ENCODE peak calls at places on chromosomes 12 and 14, in four cellular contexts. R is ovary, S is RWPE1, D is IMR-90. C is an unnamed sample.

GRCh38 chr12:64781374-64782029 is 22.3 kb upstream of the GNS start:
- DNase-seq in R (no peak), S (peak), D (no peak), C (no peak)

GRCh38 chr12:123949118-123949774 is 23.4 kb downstream of the CCDC92 start:
- DNase-seq in R (no peak), S (no peak), D (no peak), C (no peak)

GRCh38 chr12:26767865-26768264 is 65.1 kb downstream of the ITPR2 start:
- DNase-seq in R (no peak), S (no peak), D (no peak), C (no peak)

GRCh38 chr14:92646952-92647461 is 101.4 kb downstream of the LGMN start:
- DNase-seq in R (peak), S (no peak), D (peak), C (no peak)

GRCh38 chr14:24332094-24332983 is 2.5 kb downstream of the ADCY4 start:
- DNase-seq in R (peak), S (peak), D (peak), C (no peak)

GRCh38 chr14:66601932-66602578 is 94.1 kb downstream of the GPHN start:
- DNase-seq in R (no peak), S (no peak), D (no peak), C (no peak)

GRCh38 chr12:48361664-48362339 is 11.1 kb upstream of the ZNF641 start:
- DNase-seq in R (no peak), S (no peak), D (no peak), C (no peak)

GRCh38 chr14:70885343-70886014 is 21.8 kb upstream of the PCNX1 start:
- DNase-seq in R (no peak), S (no peak), D (no peak), C (no peak)

GRCh38 chr14:100294963-100295330 is 11.3 kb downstream of the SLC25A29 start:
- DNase-seq in R (no peak), S (no peak), D (no peak), C (no peak)

GRCh38 chr12:67925551-67925950 is 63.7 kb upstream of the IFNG-AS1 start:
- DNase-seq in R (no peak), S (no peak), D (no peak), C (no peak)

GRCh38 chr12:75945581-75945980 is 86.0 kb downstream of the PHLDA1 start:
- DNase-seq in R (no peak), S (no peak), D (no peak), C (no peak)

GRCh38 chr12:19515179-19515578 is 75.9 kb downstream of the AEBP2 start:
- DNase-seq in R (no peak), S (no peak), D (no peak), C (no peak)

GRCh38 chr14:75445958-75446357 is 18.1 kb downstream of the JDP2 start:
- DNase-seq in R (no peak), S (no peak), D (no peak), C (no peak)

GRCh38 chr12:53378222-53378621 is 1.8 kb upstream of the SP1 start:
- DNase-seq in R (no peak), S (no peak), D (no peak), C (no peak)

GRCh38 chr14:43410631-43411030 is 1096.5 kb downstream of the FSCB start:
- DNase-seq in R (no peak), S (no peak), D (no peak), C (no peak)

GRCh38 chr12:4036872-4037271 is 163.7 kb upstream of the PARP11 start:
- DNase-seq in R (no peak), S (no peak), D (no peak), C (no peak)

GRCh38 chr12:62516932-62517331 is 50.3 kb downstream of the MON2 start:
- DNase-seq in R (no peak), S (no peak), D (no peak), C (no peak)

GRCh38 chr14:37824936-37825698 is 229.7 kb downstream of the TTC6 start:
- DNase-seq in R (no peak), S (no peak), D (no peak), C (no peak)

GRCh38 chr12:123903301-123904065 is 69.1 kb downstream of the CCDC92 start:
- DNase-seq in R (no peak), S (no peak), D (no peak), C (no peak)

GRCh38 chr12:40551466-40551865 is 140.8 kb upstream of the CNTN1 start:
- DNase-seq in R (no peak), S (no peak), D (no peak), C (no peak)

GRCh38 chr12:53798575-53798974 is 46.8 kb upstream of the CISTR start:
- DNase-seq in R (no peak), S (peak), D (no peak), C (peak)

GRCh38 chr14:92577321-92577742 is 63.8 kb downstream of the RIN3 start:
- DNase-seq in R (no peak), S (no peak), D (no peak), C (no peak)

GRCh38 chr12:92769124-92769901 is 66.5 kb downstream of the PLEKHG7 start:
- DNase-seq in R (no peak), S (no peak), D (no peak), C (no peak)

GRCh38 chr12:68899251-68899771 is 33.7 kb downstream of the CPM start:
- DNase-seq in R (peak), S (peak), D (peak), C (no peak)

GRCh38 chr14:40485688-40486087 is 1053.5 kb upstream of the FBXO33 start:
- DNase-seq in R (no peak), S (no peak), D (no peak), C (no peak)

GRCh38 chr12:3313066-3313465 is 177.9 kb upstream of the PRMT8 start:
- DNase-seq in R (no peak), S (peak), D (peak), C (peak)

DNA sequence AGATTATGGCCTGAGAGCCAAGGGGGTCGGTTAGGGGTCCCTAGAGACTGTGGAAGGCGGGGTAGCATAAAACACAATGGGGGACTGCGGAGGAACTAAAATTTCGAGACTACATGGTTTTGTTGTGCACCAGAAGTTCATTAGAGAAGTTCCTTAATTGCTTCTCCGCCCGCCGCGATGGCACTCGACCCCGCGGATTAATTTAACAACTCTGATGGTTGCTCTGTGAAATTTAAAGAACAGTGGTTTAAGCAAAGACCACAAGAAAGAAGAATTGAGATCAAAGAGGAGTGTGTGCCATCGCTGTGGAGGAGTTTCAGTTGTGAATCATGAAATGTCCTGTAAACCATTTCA is 1.4 kb upstream of the CCDC88C start:
- DNase-seq in R (no peak), S (no peak), D (no peak), C (no peak)
- TF ChIP-seq CTCF in R (no peak), S (peak), D (no peak), C (no peak)

GRCh38 chr12:110107369-110108281 is 16.5 kb upstream of the IFT81 start:
- DNase-seq in R (peak), S (peak), D (peak), C (no peak)

GRCh38 chr12:110108309-110109036 is 15.7 kb upstream of the IFT81 start:
- DNase-seq in R (no peak), S (no peak), D (no peak), C (no peak)

GRCh38 chr12:110111476-110112334 is 12.5 kb upstream of the IFT81 start:
- DNase-seq in R (no peak), S (no peak), D (no peak), C (no peak)

GRCh38 chr12:110109837-110110535 is 14.2 kb upstream of the IFT81 start:
- DNase-seq in R (no peak), S (no peak), D (no peak), C (no peak)

GRCh38 chr12:110109037-110109836 is 14.9 kb upstream of the IFT81 start:
- DNase-seq in R (peak), S (peak), D (peak), C (no peak)
- H3K27ac ChIP-seq in R (peak), S (peak), D (peak), C (peak)

GRCh38 chr14:68574461-68574860 is 218.4 kb downstream of the ZFP36L1 start:
- DNase-seq in R (no peak), S (no peak), D (no peak), C (no peak)
- TF ChIP-seq CTCF in R (no peak), S (no peak), D (no peak), C (no peak)

GRCh38 chr14:54650331-54651017 is 83.5 kb downstream of the SAMD4A start:
- DNase-seq in R (no peak), S (no peak), D (peak), C (no peak)

GRCh38 chr14:54652890-54653201 is 85.9 kb downstream of the SAMD4A start:
- DNase-seq in R (no peak), S (no peak), D (no peak), C (no peak)

GRCh38 chr14:54651018-54651351 is 84.1 kb downstream of the SAMD4A start:
- DNase-seq in R (no peak), S (no peak), D (no peak), C (no peak)

GRCh38 chr14:54652188-54652889 is 85.4 kb downstream of the SAMD4A start:
- DNase-seq in R (peak), S (peak), D (peak), C (no peak)

GRCh38 chr14:54651649-54652048 is 84.7 kb downstream of the SAMD4A start:
- DNase-seq in R (no peak), S (no peak), D (no peak), C (no peak)
- H3K27ac ChIP-seq in R (peak), S (peak), D (peak), C (peak)

GRCh38 chr12:101698782-101699347 is 1.4 kb downstream of the CHPT1 start:
- DNase-seq in R (no peak), S (peak), D (peak), C (peak)
- TF ChIP-seq CTCF in R (no peak), S (no peak), D (peak), C (peak)

GRCh38 chr14:26622611-26623010 is 24.8 kb upstream of the NOVA1 start:
- DNase-seq in R (no peak), S (no peak), D (no peak), C (no peak)
- H3K27ac ChIP-seq in R (no peak), S (no peak), D (no peak), C (no peak)

DNA sequence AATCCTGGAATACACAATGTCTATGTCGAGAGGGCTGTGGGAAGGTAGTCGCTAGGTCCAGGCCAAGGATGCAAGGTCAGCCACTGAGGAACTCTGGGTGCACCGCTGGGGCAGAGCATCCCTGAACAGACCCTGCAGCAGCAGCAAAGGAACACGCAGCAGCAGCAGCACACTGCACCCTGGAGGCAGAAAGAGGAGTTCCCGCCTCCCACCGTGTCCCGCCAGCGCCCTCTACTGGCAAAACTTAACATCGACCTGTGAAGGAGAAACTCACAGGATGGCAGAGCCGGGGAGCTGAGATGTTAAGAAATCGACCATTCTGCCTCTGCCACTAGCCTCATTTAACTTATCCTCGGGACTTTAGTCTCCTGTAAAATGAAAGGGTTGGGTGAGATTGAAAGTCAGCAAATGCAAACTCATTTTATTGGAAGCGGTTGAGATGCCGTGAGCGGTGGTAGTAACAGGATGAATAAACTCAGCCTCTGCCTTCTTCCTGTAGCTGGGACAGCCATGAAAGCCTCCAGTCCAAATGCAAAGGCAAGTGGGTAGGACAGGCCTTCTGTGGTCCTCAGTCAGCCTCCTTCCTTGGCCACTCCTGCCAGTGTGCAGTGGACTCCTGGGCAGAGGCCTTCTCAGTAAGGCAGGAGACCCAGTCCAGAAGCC is 45.6 kb downstream of the STAB2 start:
- DNase-seq in R (no peak), S (peak), D (peak), C (no peak)
- TF ChIP-seq CTCF in R (no peak), S (peak), D (peak), C (peak)

GRCh38 chr12:118356809-118357326 is 15.8 kb downstream of the TAOK3 start:
- DNase-seq in R (no peak), S (peak), D (peak), C (no peak)

GRCh38 chr12:118357327-118358007 is 15.2 kb downstream of the TAOK3 start:
- DNase-seq in R (no peak), S (no peak), D (peak), C (no peak)

GRCh38 chr12:118359541-118359915 is 13.2 kb downstream of the TAOK3 start:
- DNase-seq in R (no peak), S (no peak), D (no peak), C (no peak)

GRCh38 chr12:118358008-118358359 is 14.7 kb downstream of the TAOK3 start:
- DNase-seq in R (no peak), S (no peak), D (no peak), C (no peak)

DNA sequence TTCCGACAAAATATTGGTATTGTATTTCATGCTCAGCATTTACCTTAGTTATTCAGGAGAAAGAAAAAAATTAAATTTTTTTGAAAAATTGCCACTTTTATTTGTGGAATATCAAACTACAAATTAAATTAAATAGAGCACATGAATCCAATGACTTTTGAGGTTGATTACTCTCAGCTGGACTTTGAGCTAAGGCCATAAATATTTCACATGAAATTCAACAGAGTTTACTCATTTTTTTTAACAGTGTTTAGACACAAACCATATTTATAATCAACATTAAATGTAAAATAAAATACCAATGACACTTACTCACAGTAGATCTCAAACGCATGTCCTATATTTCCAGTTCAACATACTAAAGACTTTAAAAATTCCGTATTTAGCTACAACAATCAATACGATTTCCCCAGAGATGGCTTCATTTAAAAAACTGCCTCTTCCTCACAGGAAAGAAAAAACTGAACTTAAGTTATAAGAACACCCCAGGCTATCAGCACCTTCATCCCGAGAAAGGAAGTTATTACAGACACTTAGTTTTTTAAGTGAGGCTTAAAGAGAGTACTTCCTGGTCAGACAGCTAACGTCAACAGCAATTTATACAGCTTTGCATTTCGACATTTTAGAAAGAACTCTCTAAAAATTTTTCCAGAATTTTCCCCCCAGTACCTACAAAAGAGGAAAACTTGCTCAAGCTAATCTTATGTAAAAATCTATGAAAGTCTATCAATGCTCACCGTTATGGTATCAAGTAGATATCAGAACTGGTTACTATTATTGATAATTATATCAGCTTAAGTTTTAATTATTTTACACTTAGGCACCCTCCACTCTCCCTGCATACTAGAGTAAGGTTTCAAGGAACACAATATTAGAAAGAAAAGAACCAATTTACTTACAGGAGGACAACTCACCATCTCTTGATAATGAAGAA is 13.8 kb downstream of the TAOK3 start:
- DNase-seq in R (no peak), S (no peak), D (no peak), C (no peak)
- H3K27ac ChIP-seq in R (no peak), S (no peak), D (peak), C (peak)

DNA sequence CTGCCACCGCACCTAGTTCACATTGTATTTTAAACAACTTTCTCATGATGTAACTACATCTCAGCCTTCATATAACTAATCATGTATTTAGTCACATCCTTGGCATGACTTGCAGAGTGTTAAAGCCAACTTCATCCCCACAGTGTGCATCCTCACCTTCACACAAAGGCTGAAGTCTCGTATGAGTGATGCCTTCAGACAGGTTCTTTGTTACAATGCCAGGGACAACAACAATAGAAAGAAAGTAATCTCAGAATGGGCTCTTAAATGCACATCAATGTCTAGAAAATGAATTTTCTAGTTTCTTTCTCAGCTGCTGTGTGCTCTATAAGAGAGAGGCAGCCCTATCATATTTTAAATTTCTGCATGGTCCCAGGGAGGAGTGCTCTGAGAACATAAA is 221.3 kb downstream of the DIO2 start:
- DNase-seq in R (no peak), S (no peak), D (no peak), C (no peak)
- TF ChIP-seq CTCF in R (no peak), S (no peak), D (no peak), C (no peak)